ENCODE peak calls at places on chromosome 6, in nine cellular contexts. One of them, this sample, is unnamed. For H3K4me1, the result is how much of the 10 kb centered on the place peaks cover.

GRCh38 chr6:17863971-17864754 is 123.3 kb downstream of the KIF13A start:
- DNase-seq in IMR-90: peak
- DNase-seq in left ventricle myocardium inferior: peak
- DNase-seq in neural progenitor cell: no peak
- DNase-seq in HepG2: peak
- DNase-seq in foreskin keratinocyte: peak
- DNase-seq in effector memory CD4-positive, alpha-beta T cell: no peak
- DNase-seq in gastrocnemius medialis: no peak
- DNase-seq in SJSA1: peak
- DNase-seq in this sample: no peak

GRCh38 chr6:66663127-66663526 is 956.1 kb upstream of the EYS start:
- DNase-seq in gastrocnemius medialis: no peak
- DNase-seq in effector memory CD4-positive, alpha-beta T cell: no peak
- DNase-seq in left ventricle myocardium inferior: no peak
- DNase-seq in HepG2: no peak
- DNase-seq in neural progenitor cell: peak
- DNase-seq in foreskin keratinocyte: peak
- DNase-seq in SJSA1: no peak
- DNase-seq in IMR-90: no peak
- DNase-seq in this sample: no peak

GRCh38 chr6:28673800-28674671 is 148.4 kb downstream of the GPX5 start:
- DNase-seq in neural progenitor cell: peak
- DNase-seq in HepG2: peak
- DNase-seq in foreskin keratinocyte: peak
- DNase-seq in effector memory CD4-positive, alpha-beta T cell: no peak
- DNase-seq in left ventricle myocardium inferior: no peak
- DNase-seq in gastrocnemius medialis: no peak
- DNase-seq in SJSA1: peak
- DNase-seq in IMR-90: peak
- DNase-seq in this sample: no peak

GRCh38 chr6:134217516-134218140 is 100.3 kb downstream of the SGK1 start:
- DNase-seq in foreskin keratinocyte: no peak
- DNase-seq in left ventricle myocardium inferior: no peak
- DNase-seq in HepG2: no peak
- DNase-seq in neural progenitor cell: no peak
- DNase-seq in gastrocnemius medialis: no peak
- DNase-seq in IMR-90: no peak
- DNase-seq in SJSA1: no peak
- DNase-seq in effector memory CD4-positive, alpha-beta T cell: no peak
- DNase-seq in this sample: no peak

GRCh38 chr6:97322811-97323210 is 39.8 kb upstream of the MMS22L start:
- DNase-seq in effector memory CD4-positive, alpha-beta T cell: no peak
- DNase-seq in foreskin keratinocyte: peak
- DNase-seq in IMR-90: peak
- DNase-seq in neural progenitor cell: no peak
- DNase-seq in HepG2: no peak
- DNase-seq in gastrocnemius medialis: no peak
- DNase-seq in left ventricle myocardium inferior: no peak
- DNase-seq in SJSA1: no peak
- DNase-seq in this sample: no peak

GRCh38 chr6:151240036-151240685 is 394 bp downstream of the AKAP12 start:
- DNase-seq in left ventricle myocardium inferior: peak
- DNase-seq in gastrocnemius medialis: peak
- DNase-seq in IMR-90: peak
- DNase-seq in HepG2: no peak
- DNase-seq in foreskin keratinocyte: no peak
- DNase-seq in SJSA1: peak
- DNase-seq in neural progenitor cell: peak
- DNase-seq in effector memory CD4-positive, alpha-beta T cell: no peak
- DNase-seq in this sample: peak

GRCh38 chr6:39005774-39006173 is 42.8 kb upstream of the GLP1R start:
- DNase-seq in neural progenitor cell: no peak
- DNase-seq in effector memory CD4-positive, alpha-beta T cell: no peak
- DNase-seq in gastrocnemius medialis: no peak
- DNase-seq in foreskin keratinocyte: no peak
- DNase-seq in HepG2: no peak
- DNase-seq in SJSA1: no peak
- DNase-seq in left ventricle myocardium inferior: no peak
- DNase-seq in IMR-90: no peak
- DNase-seq in this sample: no peak

GRCh38 chr6:401239-401993 is 9.9 kb downstream of the IRF4 start:
- DNase-seq in gastrocnemius medialis: no peak
- DNase-seq in neural progenitor cell: no peak
- DNase-seq in HepG2: no peak
- DNase-seq in left ventricle myocardium inferior: no peak
- DNase-seq in foreskin keratinocyte: no peak
- DNase-seq in effector memory CD4-positive, alpha-beta T cell: no peak
- DNase-seq in SJSA1: no peak
- DNase-seq in IMR-90: no peak
- DNase-seq in this sample: no peak

GRCh38 chr6:162385980-162386379 is 341.6 kb downstream of the PRKN start:
- DNase-seq in SJSA1: no peak
- DNase-seq in foreskin keratinocyte: no peak
- DNase-seq in HepG2: no peak
- DNase-seq in left ventricle myocardium inferior: no peak
- DNase-seq in IMR-90: no peak
- DNase-seq in gastrocnemius medialis: no peak
- DNase-seq in effector memory CD4-positive, alpha-beta T cell: no peak
- DNase-seq in neural progenitor cell: no peak
- DNase-seq in this sample: no peak

GRCh38 chr6:41462980-41463930 is 82.9 kb upstream of the FOXP4 start:
- DNase-seq in effector memory CD4-positive, alpha-beta T cell: no peak
- DNase-seq in IMR-90: peak
- DNase-seq in foreskin keratinocyte: no peak
- DNase-seq in neural progenitor cell: no peak
- DNase-seq in left ventricle myocardium inferior: peak
- DNase-seq in HepG2: peak
- DNase-seq in gastrocnemius medialis: no peak
- DNase-seq in SJSA1: peak
- DNase-seq in this sample: peak

GRCh38 chr6:53894086-53894485 is 99.3 kb downstream of the LRRC1 start:
- DNase-seq in SJSA1: no peak
- DNase-seq in effector memory CD4-positive, alpha-beta T cell: no peak
- DNase-seq in foreskin keratinocyte: peak
- DNase-seq in neural progenitor cell: no peak
- DNase-seq in HepG2: no peak
- DNase-seq in IMR-90: peak
- DNase-seq in gastrocnemius medialis: no peak
- DNase-seq in left ventricle myocardium inferior: no peak
- DNase-seq in this sample: no peak

GRCh38 chr6:44527191-44527960 is 139.9 kb downstream of the CDC5L start:
- DNase-seq in left ventricle myocardium inferior: no peak
- DNase-seq in foreskin keratinocyte: no peak
- DNase-seq in neural progenitor cell: no peak
- DNase-seq in gastrocnemius medialis: no peak
- DNase-seq in HepG2: no peak
- DNase-seq in effector memory CD4-positive, alpha-beta T cell: no peak
- DNase-seq in IMR-90: no peak
- DNase-seq in SJSA1: no peak
- DNase-seq in this sample: no peak

GRCh38 chr6:75609639-75610590 is 8.2 kb downstream of the SENP6 start:
- DNase-seq in neural progenitor cell: no peak
- DNase-seq in left ventricle myocardium inferior: no peak
- DNase-seq in effector memory CD4-positive, alpha-beta T cell: no peak
- DNase-seq in HepG2: no peak
- DNase-seq in SJSA1: no peak
- DNase-seq in IMR-90: peak
- DNase-seq in gastrocnemius medialis: peak
- DNase-seq in foreskin keratinocyte: peak
- DNase-seq in this sample: no peak

GRCh38 chr6:124535746-124536145 is 426.5 kb upstream of the RNF217 start:
- DNase-seq in IMR-90: no peak
- DNase-seq in HepG2: no peak
- DNase-seq in foreskin keratinocyte: peak
- DNase-seq in neural progenitor cell: no peak
- DNase-seq in left ventricle myocardium inferior: no peak
- DNase-seq in effector memory CD4-positive, alpha-beta T cell: no peak
- DNase-seq in gastrocnemius medialis: no peak
- DNase-seq in SJSA1: no peak
- DNase-seq in this sample: no peak

GRCh38 chr6:148720897-148721296 is 25.9 kb upstream of the UST start:
- DNase-seq in left ventricle myocardium inferior: no peak
- DNase-seq in SJSA1: no peak
- DNase-seq in neural progenitor cell: no peak
- DNase-seq in IMR-90: no peak
- DNase-seq in gastrocnemius medialis: no peak
- DNase-seq in HepG2: no peak
- DNase-seq in effector memory CD4-positive, alpha-beta T cell: no peak
- DNase-seq in foreskin keratinocyte: no peak
- DNase-seq in this sample: no peak

GRCh38 chr6:166318227-166318626 is 10.0 kb upstream of the PRR18 start:
- DNase-seq in IMR-90: no peak
- DNase-seq in neural progenitor cell: no peak
- DNase-seq in left ventricle myocardium inferior: no peak
- DNase-seq in effector memory CD4-positive, alpha-beta T cell: no peak
- DNase-seq in SJSA1: no peak
- DNase-seq in HepG2: no peak
- DNase-seq in foreskin keratinocyte: no peak
- DNase-seq in gastrocnemius medialis: no peak
- DNase-seq in this sample: no peak

GRCh38 chr6:89180971-89181370 is 35.1 kb downstream of the PM20D2 start:
- DNase-seq in HepG2: no peak
- DNase-seq in left ventricle myocardium inferior: no peak
- DNase-seq in gastrocnemius medialis: no peak
- DNase-seq in effector memory CD4-positive, alpha-beta T cell: no peak
- DNase-seq in SJSA1: no peak
- DNase-seq in neural progenitor cell: no peak
- DNase-seq in foreskin keratinocyte: no peak
- DNase-seq in IMR-90: no peak
- DNase-seq in this sample: no peak

DNA sequence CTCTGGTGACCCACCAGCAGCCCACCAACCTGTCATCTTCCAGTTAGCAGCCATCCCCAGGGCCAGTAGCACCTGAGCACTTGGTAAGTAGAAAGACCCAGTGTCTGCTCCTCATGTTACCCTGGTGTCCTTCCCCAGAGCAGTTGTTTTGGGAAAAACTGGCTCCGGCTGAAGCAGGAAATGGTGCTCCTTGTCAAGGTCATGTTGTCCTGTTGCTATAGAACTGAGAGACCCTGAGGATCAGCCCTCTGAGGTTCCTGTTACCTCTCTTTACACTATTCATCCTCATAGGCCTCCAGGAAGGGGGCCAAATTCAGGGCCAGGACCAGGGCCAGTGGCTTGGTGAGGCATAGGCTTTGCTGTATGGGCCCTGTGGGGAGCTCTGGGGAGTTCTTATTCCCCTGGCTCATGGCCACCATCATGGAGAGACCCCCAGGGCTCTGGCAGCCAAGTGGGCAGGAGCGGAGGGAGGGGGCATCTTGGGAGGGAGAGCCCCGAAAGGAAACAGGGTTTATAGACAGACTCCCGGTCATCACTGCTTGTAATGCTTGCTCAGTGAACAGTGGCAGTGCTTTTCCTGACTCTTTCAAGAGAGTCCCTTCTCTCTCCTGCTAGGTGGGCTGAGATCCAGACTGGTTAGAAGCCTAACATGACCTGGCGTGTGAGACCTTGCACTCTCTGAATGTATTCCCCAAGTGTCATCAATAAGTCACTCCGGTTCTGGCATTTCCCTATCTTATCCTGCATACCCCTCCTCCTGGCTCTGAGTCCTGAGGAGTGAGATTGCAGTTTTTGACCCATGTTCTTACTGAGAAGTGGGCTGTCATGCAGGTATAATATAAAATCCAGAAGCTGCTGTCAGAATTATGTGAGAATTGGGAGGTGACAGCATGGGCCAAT is 50.7 kb downstream of the PPARD start:
- DNase-seq in SJSA1: no peak
- DNase-seq in left ventricle myocardium inferior: no peak
- DNase-seq in foreskin keratinocyte: peak
- DNase-seq in neural progenitor cell: no peak
- DNase-seq in effector memory CD4-positive, alpha-beta T cell: no peak
- DNase-seq in gastrocnemius medialis: no peak
- DNase-seq in IMR-90: no peak
- DNase-seq in HepG2: peak
- DNase-seq in this sample: no peak
- H3K27ac ChIP-seq in SJSA1: peak
- H3K27ac ChIP-seq in left ventricle myocardium inferior: no peak
- H3K27ac ChIP-seq in foreskin keratinocyte: peak
- H3K27ac ChIP-seq in neural progenitor cell: no peak
- H3K27ac ChIP-seq in effector memory CD4-positive, alpha-beta T cell: peak
- H3K27ac ChIP-seq in gastrocnemius medialis: no peak
- H3K27ac ChIP-seq in IMR-90: peak
- H3K27ac ChIP-seq in HepG2: no peak
- H3K27ac ChIP-seq in this sample: no peak

DNA sequence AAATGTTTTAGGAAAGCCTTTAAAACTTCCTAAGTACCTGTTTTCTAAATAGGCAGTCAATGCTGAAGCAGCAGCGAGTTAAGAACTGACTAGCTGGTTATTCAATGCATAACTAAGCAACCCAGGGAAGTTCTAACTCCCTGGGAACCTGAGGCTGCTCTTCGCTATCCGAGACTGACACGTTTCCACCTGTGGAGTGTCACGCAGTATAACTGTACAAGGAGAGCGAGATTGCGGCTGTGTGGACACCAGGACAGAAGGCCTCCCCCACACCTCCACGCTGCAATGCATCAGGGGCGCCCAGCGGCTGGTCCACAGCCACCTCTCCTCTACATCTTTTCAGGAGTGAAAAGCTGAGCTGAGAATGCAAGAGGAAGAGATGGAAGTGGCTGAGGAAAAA is 8.0 kb downstream of the PXDC1 start:
- DNase-seq in IMR-90: no peak
- DNase-seq in effector memory CD4-positive, alpha-beta T cell: no peak
- DNase-seq in gastrocnemius medialis: no peak
- DNase-seq in foreskin keratinocyte: no peak
- DNase-seq in HepG2: no peak
- DNase-seq in neural progenitor cell: no peak
- DNase-seq in SJSA1: no peak
- DNase-seq in left ventricle myocardium inferior: no peak
- DNase-seq in this sample: no peak
- H3K4me1 ChIP-seq in IMR-90: under half
- H3K4me1 ChIP-seq in effector memory CD4-positive, alpha-beta T cell: under half
- H3K4me1 ChIP-seq in gastrocnemius medialis: under half
- H3K4me1 ChIP-seq in foreskin keratinocyte: under half
- H3K4me1 ChIP-seq in HepG2: half or more
- H3K4me1 ChIP-seq in neural progenitor cell: under half
- H3K4me1 ChIP-seq in SJSA1: under half
- H3K4me1 ChIP-seq in left ventricle myocardium inferior: half or more
- H3K4me1 ChIP-seq in this sample: under half

DNA sequence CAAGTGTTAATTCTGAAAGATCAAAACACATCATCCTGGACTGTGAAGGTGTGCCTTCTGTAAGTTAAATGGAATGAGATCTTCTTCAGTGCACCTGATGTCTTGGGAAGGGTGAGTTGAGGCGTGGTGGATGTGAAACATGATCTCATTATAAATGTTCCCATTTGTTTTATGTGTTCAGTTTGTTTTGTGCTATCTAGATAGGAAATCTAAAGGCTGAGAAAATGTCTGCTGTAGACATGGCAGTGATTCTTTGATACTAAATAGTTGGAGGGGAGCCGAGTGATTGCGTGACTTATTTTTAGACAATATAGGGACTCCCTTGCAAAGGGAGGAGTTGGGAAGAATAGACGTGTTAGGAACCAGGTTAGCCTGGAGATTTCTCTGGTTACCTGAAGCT is 290.4 kb downstream of the SOX4 start:
- DNase-seq in gastrocnemius medialis: no peak
- DNase-seq in neural progenitor cell: no peak
- DNase-seq in HepG2: no peak
- DNase-seq in left ventricle myocardium inferior: no peak
- DNase-seq in effector memory CD4-positive, alpha-beta T cell: no peak
- DNase-seq in IMR-90: no peak
- DNase-seq in SJSA1: no peak
- DNase-seq in foreskin keratinocyte: no peak
- DNase-seq in this sample: no peak
- H3K27ac ChIP-seq in gastrocnemius medialis: no peak
- H3K27ac ChIP-seq in neural progenitor cell: no peak
- H3K27ac ChIP-seq in HepG2: no peak
- H3K27ac ChIP-seq in left ventricle myocardium inferior: no peak
- H3K27ac ChIP-seq in effector memory CD4-positive, alpha-beta T cell: no peak
- H3K27ac ChIP-seq in IMR-90: no peak
- H3K27ac ChIP-seq in SJSA1: no peak
- H3K27ac ChIP-seq in foreskin keratinocyte: no peak
- H3K27ac ChIP-seq in this sample: no peak

GRCh38 chr6:157557541-157557940 is 176.6 kb downstream of the ZDHHC14 start:
- DNase-seq in effector memory CD4-positive, alpha-beta T cell: no peak
- DNase-seq in IMR-90: no peak
- DNase-seq in HepG2: no peak
- DNase-seq in neural progenitor cell: no peak
- DNase-seq in left ventricle myocardium inferior: no peak
- DNase-seq in SJSA1: no peak
- DNase-seq in foreskin keratinocyte: no peak
- DNase-seq in gastrocnemius medialis: no peak
- DNase-seq in this sample: no peak
- H3K4me1 ChIP-seq in effector memory CD4-positive, alpha-beta T cell: under half
- H3K4me1 ChIP-seq in IMR-90: under half
- H3K4me1 ChIP-seq in HepG2: under half
- H3K4me1 ChIP-seq in neural progenitor cell: half or more
- H3K4me1 ChIP-seq in left ventricle myocardium inferior: under half
- H3K4me1 ChIP-seq in SJSA1: under half
- H3K4me1 ChIP-seq in foreskin keratinocyte: under half
- H3K4me1 ChIP-seq in gastrocnemius medialis: under half
- H3K4me1 ChIP-seq in this sample: under half